ENCODE peak calls at places on chromosomes 12 and 14, in ten cellular contexts. D, T, V, O, E, I, R, Z, U and H are unnamed samples. For H3K4me1, the result is how much of the 10 kb centered on the place peaks cover.

GRCh38 chr12:58961166-58961565 is 40.9 kb upstream of the LRIG3 start:
- DNase-seq in T (no peak), I (no peak), U (no peak), V (no peak), O (no peak), D (no peak), R (no peak), Z (no peak), E (no peak), H (no peak)

GRCh38 chr12:108305520-108305919 is 33.6 kb downstream of the CMKLR1 start:
- DNase-seq in O (peak), V (peak), I (no peak), E (peak), D (peak), R (no peak), T (no peak), Z (peak), U (no peak), H (no peak)

GRCh38 chr12:119679081-119679480 is 11.1 kb downstream of the PRKAB1 start:
- DNase-seq in Z (no peak), R (peak), I (no peak), E (no peak), U (no peak), T (no peak), V (no peak), D (no peak), O (no peak), H (no peak)

GRCh38 chr14:103408491-103409155 is 23.4 kb downstream of the MARK3 start:
- DNase-seq in I (no peak), V (peak), Z (no peak), R (peak), E (no peak), U (no peak), D (peak), O (no peak), T (no peak), H (no peak)

GRCh38 chr14:29227631-29228030 is 461.0 kb downstream of the FOXG1 start:
- DNase-seq in D (no peak), Z (peak), I (no peak), R (no peak), U (no peak), V (peak), E (no peak), O (no peak), T (no peak), H (no peak)

GRCh38 chr14:93090826-93091583 is 24.7 kb downstream of the ITPK1 start:
- DNase-seq in U (no peak), D (no peak), V (no peak), O (no peak), R (no peak), T (no peak), I (no peak), Z (peak), E (no peak), H (no peak)

GRCh38 chr12:32249701-32250270 is 143.1 kb downstream of the BICD1 start:
- DNase-seq in U (no peak), V (peak), O (no peak), Z (no peak), E (no peak), T (no peak), D (no peak), R (peak), I (no peak), H (no peak)

GRCh38 chr12:64670856-64671639 is 60.8 kb downstream of the RASSF3 start:
- DNase-seq in O (peak), E (no peak), T (no peak), R (peak), V (peak), Z (peak), D (no peak), I (peak), U (no peak), H (no peak)

GRCh38 chr12:89461190-89461589 is 63.4 kb downstream of the GALNT4 start:
- DNase-seq in T (no peak), V (no peak), Z (peak), R (no peak), O (no peak), U (no peak), E (no peak), I (no peak), D (no peak), H (no peak)
- H3K4me1 ChIP-seq in T (under half), V (under half), Z (under half), R (under half), O (under half), U (under half), E (under half), I (under half), D (under half), H (under half)

DNA sequence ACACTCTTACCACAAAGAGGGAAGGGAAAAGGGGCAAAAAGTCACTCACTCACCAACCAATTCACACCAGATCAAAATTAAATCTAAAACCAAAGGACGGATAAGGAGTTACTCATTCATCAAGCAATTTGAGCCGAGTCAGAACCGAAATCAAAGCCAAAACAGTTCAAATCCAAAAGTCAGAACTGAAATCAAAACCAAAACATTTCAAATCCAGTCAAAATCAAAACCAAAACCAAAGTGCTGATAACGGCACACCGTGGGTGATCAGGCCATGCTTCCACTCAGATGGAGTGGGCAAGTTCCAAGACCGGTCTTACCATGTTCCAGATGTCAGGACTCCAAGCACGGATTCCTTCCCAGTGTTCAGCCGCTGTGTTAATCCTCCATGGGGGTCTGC is 139.5 kb downstream of the SLC38A6 start:
- DNase-seq in O (no peak), V (no peak), Z (no peak), T (no peak), D (no peak), I (no peak), U (no peak), R (no peak), E (no peak), H (no peak)
- H3K4me1 ChIP-seq in O (under half), V (under half), Z (under half), T (under half), D (under half), I (under half), U (under half), R (under half), E (under half), H (under half)

DNA sequence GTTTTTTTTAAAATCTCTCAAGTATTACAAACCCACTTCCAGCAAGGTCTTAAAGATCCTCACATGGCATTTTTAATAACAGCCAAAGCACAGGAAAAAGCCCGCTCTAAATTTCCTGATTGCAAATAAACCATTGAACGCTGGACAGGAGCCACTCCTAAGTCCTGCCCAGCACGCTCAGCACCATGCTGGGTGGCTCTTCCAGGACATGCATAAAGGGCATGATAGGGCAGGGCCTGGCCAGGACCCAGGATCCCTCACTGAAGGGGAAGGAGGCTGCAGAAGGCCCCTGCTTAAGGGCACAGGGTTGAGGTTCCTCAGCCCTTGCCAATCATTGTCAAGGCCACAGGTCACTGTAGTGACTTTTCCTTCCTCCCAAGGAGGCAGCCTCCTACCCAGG is 124.0 kb downstream of the GCH1 start:
- DNase-seq in I (no peak), D (no peak), O (no peak), T (no peak), E (no peak), V (no peak), R (no peak), Z (no peak), U (no peak), H (no peak)
- H3K4me1 ChIP-seq in I (under half), D (under half), O (under half), T (under half), E (under half), V (under half), R (under half), Z (under half), U (under half), H (under half)

GRCh38 chr14:95315156-95315555 is 4.6 kb downstream of the CLMN start:
- DNase-seq in V (no peak), T (no peak), D (no peak), O (no peak), Z (no peak), R (no peak), E (no peak), U (no peak), I (no peak), H (no peak)

GRCh38 chr14:95313707-95314106 is 6.0 kb downstream of the CLMN start:
- DNase-seq in U (no peak), Z (peak), I (no peak), R (no peak), V (peak), D (peak), E (peak), T (no peak), O (no peak), H (no peak)

GRCh38 chr14:95313246-95313645 is 6.5 kb downstream of the CLMN start:
- DNase-seq in O (no peak), Z (no peak), I (no peak), R (no peak), T (no peak), V (no peak), D (no peak), E (no peak), U (no peak), H (no peak)

GRCh38 chr14:95315579-95315978 is 4.1 kb downstream of the CLMN start:
- DNase-seq in R (no peak), D (no peak), E (no peak), I (no peak), V (no peak), T (no peak), Z (no peak), O (no peak), U (no peak), H (no peak)

GRCh38 chr14:95314609-95315008 is 5.1 kb downstream of the CLMN start:
- DNase-seq in E (no peak), O (no peak), T (no peak), Z (peak), D (no peak), U (no peak), I (no peak), V (peak), R (no peak), H (no peak)
- H3K4me1 ChIP-seq in E (under half), O (under half), T (under half), Z (under half), D (under half), U (under half), I (under half), V (under half), R (under half), H (under half)

GRCh38 chr12:47771304-47771703 is 1.7 kb upstream of the SLC48A1 start:
- DNase-seq in I (no peak), Z (no peak), R (no peak), V (no peak), E (peak), U (no peak), O (no peak), T (no peak), D (no peak), H (no peak)
- H3K4me1 ChIP-seq in I (under half), Z (under half), R (under half), V (under half), E (under half), U (under half), O (under half), T (under half), D (under half), H (under half)